ENCODE peak calls at places on chromosomes 12 and 14, in nine cellular contexts. L is EL; T is stimulated activated CD8-positive, alpha-beta memory T cell treated with anti-CD3 and anti-CD28 coated beads, Interleukin-4, amount 100 ng/mL, for 4 hours; D is dermis microvascular lymphatic vessel endothelial cell; P is EH; K is stimulated activated CD4-positive, alpha-beta T cell treated with anti-CD3 and anti-CD28 coated beads, Interleukin-4, amount 100 ng/mL, for 24 hours; Z is activated CD4-positive, CD25-positive, alpha-beta regulatory T cell treated with anti-CD3 and anti-CD28 coated beads, Interleukin-2, amount 50 U/mL, for 16 hours; C is NK-92 treated with Interleukin-12 subunit alpha and Interleukin-12 subunit beta, amount 100 ng/mL, for 24 hours; F is bronchial epithelial cell. Y is an unnamed sample.

GRCh38 chr12:52946797-52947547 is 1.9 kb upstream of the KRT18 start:
- DNase-seq in L (peak), T (no peak), D (no peak), P (peak), K (no peak), Z (no peak), C (no peak), F (peak), Y (no peak)

GRCh38 chr14:74239848-74240793 is 872 bp downstream of the VSX2 start:
- DNase-seq in L (no peak), T (no peak), D (no peak), P (peak), K (no peak), Z (no peak), C (no peak), F (no peak), Y (no peak)

GRCh38 chr14:70934084-70934483 is 26.8 kb downstream of the PCNX1 start:
- DNase-seq in L (no peak), T (no peak), D (no peak), P (no peak), K (no peak), Z (no peak), C (no peak), F (peak), Y (no peak)

GRCh38 chr14:55605793-55606192 is 25.8 kb downstream of the KTN1 start:
- DNase-seq in L (peak), T (no peak), D (peak), P (peak), K (no peak), Z (no peak), C (no peak), F (peak), Y (no peak)

GRCh38 chr12:12985817-12986408 is 14.2 kb downstream of the HEBP1 start:
- DNase-seq in L (peak), T (no peak), D (peak), P (peak), K (no peak), Z (no peak), C (no peak), F (peak), Y (no peak)

GRCh38 chr12:113347-113746 is 46.8 kb downstream of the IQSEC3 start:
- DNase-seq in L (no peak), T (no peak), D (no peak), P (no peak), K (no peak), Z (no peak), C (no peak), F (no peak), Y (no peak)

GRCh38 chr12:31732926-31733548 is 4.2 kb upstream of the AMN1 start:
- DNase-seq in L (peak), T (no peak), D (peak), P (peak), K (peak), Z (no peak), C (no peak), F (peak), Y (no peak)

GRCh38 chr12:75954076-75954475 is 77.5 kb downstream of the PHLDA1 start:
- DNase-seq in L (peak), T (no peak), D (no peak), P (peak), K (no peak), Z (no peak), C (no peak), F (peak), Y (no peak)

GRCh38 chr12:76318773-76319594 is 29.2 kb downstream of the BBS10 start:
- DNase-seq in L (peak), T (no peak), D (no peak), P (peak), K (no peak), Z (no peak), C (no peak), F (peak), Y (no peak)

GRCh38 chr12:52300796-52301691 is 9.7 kb upstream of the KRT81 start:
- DNase-seq in L (peak), T (no peak), D (no peak), P (peak), K (no peak), Z (no peak), C (no peak), F (no peak), Y (no peak)

GRCh38 chr14:104240426-104241157 is 102.2 kb downstream of the KIF26A start:
- DNase-seq in L (no peak), T (no peak), D (no peak), P (no peak), K (peak), Z (no peak), C (no peak), F (no peak), Y (peak)

GRCh38 chr12:29146201-29146600 is 2.9 kb upstream of the FAR2 start:
- DNase-seq in L (no peak), T (no peak), D (no peak), P (no peak), K (no peak), Z (no peak), C (no peak), F (no peak), Y (no peak)

GRCh38 chr12:61538951-61539350 is 721.3 kb upstream of the USP15 start:
- DNase-seq in L (no peak), T (no peak), D (no peak), P (no peak), K (no peak), Z (no peak), C (no peak), F (peak), Y (no peak)

GRCh38 chr12:43912851-43913250 is 77.0 kb downstream of the TMEM117 start:
- DNase-seq in L (no peak), T (no peak), D (no peak), P (peak), K (no peak), Z (no peak), C (no peak), F (no peak), Y (no peak)

GRCh38 chr12:115632323-115632722 is 645.2 kb downstream of the MED13L start:
- DNase-seq in L (no peak), T (no peak), D (no peak), P (peak), K (no peak), Z (no peak), C (no peak), F (peak), Y (no peak)

GRCh38 chr12:70002097-70002911 is 177.3 kb downstream of the MYRFL start:
- DNase-seq in L (no peak), T (no peak), D (no peak), P (no peak), K (no peak), Z (no peak), C (no peak), F (no peak), Y (no peak)

GRCh38 chr12:120199595-120200306 is 1.2 kb downstream of the RPLP0 start:
- DNase-seq in L (peak), T (no peak), D (no peak), P (peak), K (peak), Z (no peak), C (peak), F (peak), Y (no peak)

GRCh38 chr12:7100239-7100638 is 8.0 kb upstream of the C1R start:
- DNase-seq in L (no peak), T (no peak), D (no peak), P (no peak), K (no peak), Z (no peak), C (no peak), F (no peak), Y (no peak)

GRCh38 chr12:108768591-108769500 is 37.5 kb upstream of the CORO1C start:
- DNase-seq in L (no peak), T (no peak), D (no peak), P (no peak), K (peak), Z (no peak), C (no peak), F (no peak), Y (no peak)

GRCh38 chr14:101087614-101088394 is 184.3 kb upstream of the RTL1 start:
- DNase-seq in L (no peak), T (no peak), D (no peak), P (peak), K (no peak), Z (no peak), C (no peak), F (no peak), Y (no peak)

GRCh38 chr12:98820005-98820404 is 174.9 kb downstream of the APAF1 start:
- DNase-seq in L (no peak), T (no peak), D (no peak), P (peak), K (no peak), Z (no peak), C (no peak), F (no peak), Y (no peak)

GRCh38 chr12:112996501-112996900 is 18.2 kb downstream of the OAS2 start:
- DNase-seq in L (no peak), T (no peak), D (no peak), P (no peak), K (no peak), Z (no peak), C (no peak), F (no peak), Y (no peak)

GRCh38 chr12:104460041-104460757 is 3.5 kb downstream of the CHST11 start:
- DNase-seq in L (no peak), T (no peak), D (no peak), P (no peak), K (no peak), Z (no peak), C (no peak), F (no peak), Y (no peak)

GRCh38 chr14:22122227-22123187 is 448.9 kb upstream of the OR4E1 start:
- DNase-seq in L (no peak), T (no peak), D (no peak), P (no peak), K (no peak), Z (no peak), C (no peak), F (peak), Y (no peak)

GRCh38 chr12:51270847-51271518 is 768 bp upstream of the SMAGP start:
- DNase-seq in L (peak), T (no peak), D (no peak), P (peak), K (no peak), Z (no peak), C (no peak), F (peak), Y (no peak)

GRCh38 chr14:61505815-61506809 is 184.7 kb downstream of the PRKCH start:
- DNase-seq in L (peak), T (no peak), D (peak), P (peak), K (no peak), Z (no peak), C (no peak), F (no peak), Y (no peak)

Y was measured in posterior cingulate gyrus.